ENCODE peak calls at places on chromosomes 4 and X, in eight cellular contexts. Y is brain microvascular endothelial cell, X is HL-60, N is colonic mucosa, Q is body of pancreas, M is fibroblast of the aortic adventitia, W is fibroblast of lung, L is stomach. J is an unnamed sample.
A peak's percentile ranks its signal among the peaks of the same experiment; 100 is the strongest.

GRCh38 chr4:85514783-85515182 is 39.8 kb downstream of the ARHGAP24 start:
- DNase-seq in Y (no peak), X (no peak), N (no peak), Q (no peak), M (no peak), W (no peak), L (no peak), J (no peak)

GRCh38 chr4:177489847-177490246 is 47.6 kb upstream of the AGA start:
- DNase-seq in Y (peak; percentile 28), X (no peak), N (no peak), Q (no peak), M (peak; percentile 6), W (peak; percentile 69), L (no peak), J (no peak)

GRCh38 chr4:34850983-34851382 is 1393.3 kb downstream of the ARAP2 start:
- DNase-seq in Y (no peak), X (no peak), N (no peak), Q (no peak), M (no peak), W (peak; percentile 19), L (no peak), J (no peak)

GRCh38 chr4:176627916-176628315 is 164.8 kb downstream of the VEGFC start:
- DNase-seq in Y (no peak), X (no peak), N (no peak), Q (no peak), M (no peak), W (no peak), L (no peak), J (no peak)

GRCh38 chr4:170089274-170089742 is 448 bp downstream of the AADAT start:
- DNase-seq in Y (peak; percentile 36), X (no peak), N (peak; percentile 42), Q (peak; percentile 14), M (peak; percentile 49), W (peak; percentile 61), L (no peak), J (no peak)

GRCh38 chr4:155967098-155967497 is 13.4 kb upstream of the CTSO start:
- DNase-seq in Y (peak; percentile 29), X (no peak), N (no peak), Q (no peak), M (peak; percentile 30), W (peak; percentile 64), L (no peak), J (no peak)

GRCh38 chrX:42456301-42456700 is 321.7 kb downstream of the PPP1R2C start:
- DNase-seq in Y (no peak), X (no peak), N (no peak), Q (no peak), M (no peak), W (no peak), L (no peak), J (no peak)

GRCh38 chrX:136822337-136823095 is 41.8 kb upstream of the ARHGEF6 start:
- DNase-seq in Y (no peak), X (no peak), N (no peak), Q (no peak), M (no peak), W (no peak), L (no peak), J (no peak)

GRCh38 chr4:172809319-172809718 is 359.3 kb upstream of the GALNT7 start:
- DNase-seq in Y (no peak), X (no peak), N (no peak), Q (no peak), M (no peak), W (no peak), L (no peak), J (no peak)
- TF ChIP-seq CTCF in Y (no peak), X (no peak), N (no peak), Q (no peak), M (no peak), W (no peak), L (no peak), J (no peak)

GRCh38 chr4:136867465-136867864 is 664.8 kb downstream of the PCDH18 start:
- DNase-seq in Y (no peak), X (no peak), N (no peak), Q (no peak), M (no peak), W (no peak), L (no peak), J (no peak)
- TF ChIP-seq CTCF in Y (no peak), X (no peak), N (no peak), Q (no peak), M (no peak), W (no peak), L (no peak), J (no peak)

DNA sequence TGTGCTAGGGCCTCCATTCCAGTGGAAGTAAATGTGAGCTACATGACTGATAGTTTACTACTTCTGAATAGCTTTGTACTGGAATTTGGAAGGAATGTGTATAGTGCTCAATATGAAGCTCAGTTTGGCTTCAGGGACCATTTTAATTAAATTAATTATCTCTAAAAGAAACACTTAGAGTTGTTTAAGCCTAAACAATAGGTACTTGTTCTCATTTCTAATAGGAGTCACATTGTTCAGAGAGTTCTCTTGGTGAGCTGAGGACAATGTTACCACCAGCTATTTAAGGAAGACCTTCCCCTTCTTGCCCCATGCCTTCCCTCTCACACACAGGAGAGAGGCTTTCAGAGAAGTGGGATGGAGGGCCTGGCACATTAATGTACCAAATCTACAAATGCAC is 78.3 kb downstream of the CHIC2 start:
- DNase-seq in Y (no peak), X (no peak), N (no peak), Q (no peak), M (no peak), W (no peak), L (no peak), J (no peak)
- TF ChIP-seq CTCF in Y (no peak), X (no peak), N (no peak), Q (no peak), M (no peak), W (no peak), L (no peak), J (no peak)

GRCh38 chr4:73257242-73257994 is 1.2 kb downstream of the ANKRD17 start:
- DNase-seq in Y (peak; percentile 92), X (peak; percentile 79), N (peak; percentile 90), Q (peak; percentile 81), M (peak; percentile 90), W (peak; percentile 79), L (peak; percentile 80), J (peak; percentile 70)
- TF ChIP-seq CTCF in Y (peak; percentile 82), X (peak; percentile 71), N (peak; percentile 65), Q (peak; percentile 37), M (peak; percentile 77), W (peak; percentile 85), L (peak; percentile 48), J (peak; percentile 84)

GRCh38 chr4:168028568-168028967 is 63.8 kb upstream of the ANXA10 start:
- DNase-seq in Y (no peak), X (no peak), N (no peak), Q (no peak), M (no peak), W (peak; percentile 7), L (peak; percentile 51), J (no peak)
- TF ChIP-seq CTCF in Y (peak; percentile 49), X (no peak), N (no peak), Q (no peak), M (no peak), W (no peak), L (peak; percentile 13), J (no peak)

GRCh38 chrX:40079572-40079971 is 18.2 kb downstream of the BCOR start:
- DNase-seq in Y (no peak), X (no peak), N (no peak), Q (no peak), M (no peak), W (no peak), L (no peak), J (no peak)
- TF ChIP-seq CTCF in Y (no peak), X (no peak), N (no peak), Q (no peak), M (no peak), W (no peak), L (no peak), J (no peak)